ENCODE peak calls at places on chromosomes 4 and X, in eight cellular contexts. X, Y, K, W, R, T, Z and M are unnamed samples.

GRCh38 chrX:1394731-1395501 is 3.0 kb upstream of the SLC25A6 start:
- DNase-seq in Z (peak; percentile 5), Y (peak; percentile 45), X (no peak), T (peak; percentile 84), K (no peak), R (no peak), W (no peak), M (peak; percentile 29)

GRCh38 chrX:2320580-2321327 is 180.0 kb downstream of the DHRSX start:
- DNase-seq in Z (peak; percentile 41), W (peak; percentile 35), Y (no peak), X (peak; percentile 26), T (peak; percentile 69), R (no peak), K (peak; percentile 97), M (peak; percentile 70)

GRCh38 chr4:140012688-140013087 is 141.3 kb downstream of the MAML3 start:
- DNase-seq in K (peak; percentile 70), T (peak; percentile 68), X (peak; percentile 64), Y (no peak), Z (peak; percentile 88), W (peak; percentile 57), R (peak; percentile 35), M (peak; percentile 66)

GRCh38 chr4:186820371-186820990 is 96.8 kb upstream of the FAT1 start:
- DNase-seq in W (no peak), Z (no peak), R (no peak), T (peak; percentile 11), Y (peak; percentile 36), K (no peak), X (peak; percentile 18), M (peak; percentile 58)

GRCh38 chrX:131895807-131896206 is 127.3 kb upstream of the STK26 start:
- DNase-seq in W (no peak), T (no peak), Y (no peak), K (no peak), R (no peak), X (no peak), Z (no peak), M (no peak)

GRCh38 chr4:2689114-2689513 is 67.0 kb downstream of the TNIP2 start:
- DNase-seq in W (no peak), Y (no peak), Z (no peak), T (no peak), K (no peak), X (no peak), R (no peak), M (no peak)

GRCh38 chr4:89657931-89658700 is 178.8 kb downstream of the SNCA start:
- DNase-seq in X (no peak), R (no peak), W (no peak), Y (no peak), Z (no peak), K (peak; percentile 28), T (no peak), M (no peak)

GRCh38 chr4:48225368-48226141 is 44.1 kb downstream of the TEC start:
- DNase-seq in W (no peak), R (no peak), X (no peak), Z (no peak), T (no peak), K (no peak), Y (no peak), M (no peak)

GRCh38 chr4:180827193-180827592 is 1416.0 kb upstream of the TENM3 start:
- DNase-seq in Y (peak; percentile 41), Z (no peak), W (no peak), K (peak; percentile 5), T (no peak), R (no peak), X (no peak), M (peak; percentile 42)

GRCh38 chrX:44507292-44507691 is 35.4 kb downstream of the FUNDC1 start:
- DNase-seq in T (no peak), R (no peak), W (no peak), Y (no peak), X (no peak), K (no peak), Z (no peak), M (no peak)

GRCh38 chrX:57329008-57329407 is 42.5 kb downstream of the FAAH2 start:
- DNase-seq in T (no peak), Y (no peak), Z (no peak), K (peak; percentile 2), X (no peak), W (peak; percentile 3), R (no peak), M (no peak)

GRCh38 chrX:139920306-139920705 is 12.5 kb downstream of the ATP11C start:
- DNase-seq in Y (no peak), T (no peak), R (no peak), W (no peak), Z (no peak), K (no peak), X (no peak), M (no peak)

GRCh38 chr4:184270808-184271413 is 53.2 kb upstream of the ENPP6 start:
- DNase-seq in W (no peak), K (no peak), T (no peak), Z (no peak), Y (no peak), X (no peak), R (no peak), M (no peak)

GRCh38 chr4:184269879-184270430 is 52.3 kb upstream of the ENPP6 start:
- DNase-seq in K (no peak), X (no peak), R (no peak), T (no peak), Y (no peak), Z (no peak), W (no peak), M (no peak)

GRCh38 chr4:184274288-184274951 is 56.7 kb upstream of the ENPP6 start:
- DNase-seq in Y (no peak), K (no peak), X (no peak), Z (no peak), W (no peak), T (no peak), R (no peak), M (no peak)

GRCh38 chr4:184275766-184276165 is 58.1 kb upstream of the ENPP6 start:
- DNase-seq in K (no peak), W (no peak), Y (no peak), T (no peak), R (no peak), Z (no peak), X (no peak), M (no peak)

DNA sequence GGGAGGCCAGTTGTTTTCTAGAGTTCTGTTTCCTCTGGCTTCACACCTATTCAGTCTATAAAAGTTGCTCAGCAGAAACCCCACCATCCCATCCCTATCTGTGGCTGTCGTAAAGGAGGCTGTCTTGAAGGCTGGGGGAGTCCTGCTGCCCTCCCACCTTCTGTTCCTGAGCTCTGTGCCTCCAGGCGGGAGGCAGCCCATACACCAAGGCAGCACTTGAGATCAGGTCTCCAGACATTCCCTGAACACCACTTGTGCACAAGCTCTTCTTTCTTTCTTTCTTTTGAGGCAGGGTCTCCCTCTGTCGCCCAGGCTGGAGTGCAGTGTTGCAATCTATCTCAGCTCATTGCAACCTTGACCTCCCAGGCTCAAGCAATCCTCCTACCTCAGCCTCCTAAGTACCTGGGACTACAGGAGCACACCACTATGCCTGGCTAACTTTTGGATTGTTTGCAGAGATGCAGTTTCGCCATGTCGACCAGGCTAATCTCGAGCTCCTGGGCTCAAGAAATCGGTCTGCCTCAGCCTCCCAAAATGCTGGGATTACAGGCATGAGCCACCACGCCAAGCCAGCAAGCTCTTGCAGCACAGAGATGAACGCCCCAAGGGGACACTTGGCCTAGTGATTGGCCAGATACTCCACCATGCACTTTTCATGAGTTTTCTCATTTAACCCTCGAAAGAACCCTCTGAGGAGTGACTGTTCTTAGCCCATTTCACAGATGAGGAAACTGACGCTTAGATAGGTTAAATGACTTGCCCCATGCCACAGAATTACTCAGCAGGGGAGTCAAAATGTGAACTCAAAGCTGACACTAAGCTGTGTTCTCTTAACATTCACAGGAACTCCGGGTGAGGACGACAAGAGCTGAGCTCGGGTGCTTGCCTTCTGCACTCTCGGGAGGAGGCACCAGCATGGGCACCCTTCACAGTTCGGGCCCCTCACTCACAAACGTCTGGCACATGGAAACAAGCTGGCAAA is 55.8 kb upstream of the ENPP6 start:
- DNase-seq in Z (no peak), K (no peak), R (no peak), W (no peak), T (no peak), Y (no peak), X (no peak), M (no peak)
- TF ChIP-seq POLR2A in Z (no peak), K (no peak), R (no peak), W (no peak), T (no peak), Y (no peak), X (no peak), M (no peak)

GRCh38 chr4:38145741-38146140 is 185.5 kb downstream of the PTTG2 start:
- DNase-seq in X (no peak), R (no peak), T (no peak), Y (no peak), Z (no peak), K (no peak), W (no peak), M (no peak)
- TF ChIP-seq POLR2A in X (no peak), R (no peak), T (no peak), Y (no peak), Z (no peak), K (no peak), W (no peak), M (no peak)

DNA sequence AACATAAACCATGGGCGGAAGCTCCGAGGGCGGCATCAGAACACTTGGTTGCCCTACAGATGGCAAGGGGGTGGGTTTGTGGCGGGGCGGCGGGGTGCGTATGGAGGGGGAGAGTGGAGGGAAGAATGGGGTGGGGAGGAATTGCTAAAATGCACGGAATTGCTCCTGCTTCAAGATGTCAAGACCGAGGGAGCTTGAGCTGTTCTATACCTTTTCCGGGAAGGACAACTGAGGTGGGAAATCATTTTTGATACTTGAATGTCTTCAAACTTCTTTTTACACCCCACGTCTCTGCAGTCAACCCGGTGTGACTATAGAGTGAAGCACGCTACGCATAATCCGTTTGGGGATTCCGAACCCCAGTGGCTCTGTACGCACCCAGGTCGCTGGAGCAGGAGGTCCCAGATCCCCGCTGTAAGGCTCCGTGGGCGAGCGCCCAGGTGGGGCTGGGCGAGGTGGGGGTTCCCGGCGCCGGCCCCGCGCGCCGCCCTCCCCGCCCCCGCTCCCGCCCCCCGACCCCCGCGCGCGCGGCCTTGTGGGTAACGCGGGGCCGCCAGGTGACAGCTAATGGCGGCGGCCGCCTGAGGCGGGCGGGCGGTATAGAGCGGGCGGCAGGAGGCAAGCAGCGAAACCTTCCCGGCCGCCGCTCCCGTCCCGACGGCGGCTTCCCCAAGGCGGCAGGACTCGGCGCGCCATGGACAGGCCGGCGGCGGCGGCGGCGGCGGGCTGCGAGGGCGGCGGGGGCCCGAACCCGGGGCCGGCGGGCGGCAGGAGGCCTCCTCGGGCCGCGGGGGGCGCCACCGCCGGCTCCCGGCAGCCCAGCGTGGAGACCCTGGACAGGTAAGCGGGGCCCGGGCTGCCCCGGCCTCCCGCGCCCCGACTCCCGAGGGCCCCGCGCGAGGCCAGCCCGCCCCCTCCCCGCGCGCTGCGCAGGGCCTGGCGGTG is at the start of gene MTMR1:
- DNase-seq in W (peak; percentile 33), T (peak; percentile 39), Z (peak; percentile 63), Y (peak; percentile 64), K (no peak), X (peak; percentile 26), R (no peak), M (no peak)
- TF ChIP-seq POLR2A in W (peak; percentile 17), T (no peak), Z (peak; percentile 44), Y (no peak), K (peak; percentile 56), X (no peak), R (peak; percentile 38), M (no peak)

DNA sequence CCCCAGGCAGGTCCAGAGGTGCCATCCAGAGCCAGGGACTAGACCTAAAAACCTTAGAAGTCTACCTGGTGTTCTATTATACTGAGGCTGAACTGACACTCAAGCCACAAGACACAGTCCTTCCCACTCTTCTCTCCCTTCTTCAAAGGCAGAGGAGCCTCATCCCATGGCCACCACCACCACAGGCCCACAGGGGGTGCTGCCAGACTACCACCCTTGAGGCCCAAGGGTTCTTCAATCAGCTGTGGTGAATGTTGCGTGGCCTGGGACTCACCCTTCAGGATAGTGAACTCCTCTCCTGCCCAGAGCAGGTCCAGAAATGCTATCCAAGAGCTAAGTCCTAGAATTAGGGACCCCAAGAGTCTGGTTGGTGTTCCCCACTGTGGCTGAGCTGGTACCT is 17.5 kb upstream of the RFC1 start:
- DNase-seq in X (no peak), K (peak; percentile 12), R (no peak), Y (no peak), W (no peak), T (no peak), Z (peak; percentile 60), M (no peak)
- TF ChIP-seq POLR2A in X (no peak), K (no peak), R (no peak), Y (no peak), W (no peak), T (no peak), Z (no peak), M (no peak)